ENCODE peak calls at places on chromosome 20, in nine cellular contexts. B, G, K, H, U, N, T, Q and A are unnamed samples.

GRCh38 chr20:22438926-22439325 is 145.4 kb downstream of the FOXA2 start:
- DNase-seq in B (no peak), G (no peak), K (no peak), H (peak; percentile 4), U (no peak), N (peak; percentile 51), T (no peak), Q (no peak), A (no peak)

GRCh38 chr20:25495189-25495824 is 87.8 kb downstream of the GINS1 start:
- DNase-seq in B (no peak), G (no peak), K (no peak), H (no peak), U (no peak), N (no peak), T (no peak), Q (peak; percentile 60), A (no peak)

GRCh38 chr20:13492001-13492480 is 146.7 kb downstream of the TASP1 start:
- DNase-seq in B (peak; percentile 85), G (peak; percentile 56), K (peak; percentile 19), H (no peak), U (no peak), N (peak; percentile 31), T (no peak), Q (no peak), A (no peak)

GRCh38 chr20:36355469-36356171 is 49.5 kb downstream of the DLGAP4 start:
- DNase-seq in B (no peak), G (no peak), K (no peak), H (peak; percentile 18), U (no peak), N (peak; percentile 38), T (no peak), Q (no peak), A (no peak)

GRCh38 chr20:6663751-6664388 is 103.6 kb upstream of the BMP2 start:
- DNase-seq in B (no peak), G (no peak), K (no peak), H (no peak), U (no peak), N (no peak), T (no peak), Q (no peak), A (no peak)

GRCh38 chr20:53224851-53225250 is 252.7 kb downstream of the TSHZ2 start:
- DNase-seq in B (no peak), G (no peak), K (no peak), H (no peak), U (no peak), N (no peak), T (no peak), Q (no peak), A (no peak)

GRCh38 chr20:61253264-61253639 is 1.2 kb downstream of the CDH4 start:
- DNase-seq in B (no peak), G (no peak), K (no peak), H (no peak), U (peak; percentile 65), N (peak; percentile 45), T (no peak), Q (peak; percentile 78), A (no peak)

GRCh38 chr20:43926691-43927090 is 12.0 kb downstream of the TOX2 start:
- DNase-seq in B (no peak), G (no peak), K (no peak), H (no peak), U (no peak), N (no peak), T (no peak), Q (no peak), A (no peak)

GRCh38 chr20:62258499-62259293 is 20.4 kb downstream of the OSBPL2 start:
- DNase-seq in B (no peak), G (peak; percentile 26), K (peak; percentile 42), H (no peak), U (no peak), N (no peak), T (peak; percentile 48), Q (no peak), A (peak; percentile 86)

GRCh38 chr20:460707-461106 is 1.6 kb downstream of the TBC1D20 start:
- DNase-seq in B (peak; percentile 37), G (peak; percentile 48), K (no peak), H (no peak), U (no peak), N (no peak), T (no peak), Q (no peak), A (peak; percentile 64)

DNA sequence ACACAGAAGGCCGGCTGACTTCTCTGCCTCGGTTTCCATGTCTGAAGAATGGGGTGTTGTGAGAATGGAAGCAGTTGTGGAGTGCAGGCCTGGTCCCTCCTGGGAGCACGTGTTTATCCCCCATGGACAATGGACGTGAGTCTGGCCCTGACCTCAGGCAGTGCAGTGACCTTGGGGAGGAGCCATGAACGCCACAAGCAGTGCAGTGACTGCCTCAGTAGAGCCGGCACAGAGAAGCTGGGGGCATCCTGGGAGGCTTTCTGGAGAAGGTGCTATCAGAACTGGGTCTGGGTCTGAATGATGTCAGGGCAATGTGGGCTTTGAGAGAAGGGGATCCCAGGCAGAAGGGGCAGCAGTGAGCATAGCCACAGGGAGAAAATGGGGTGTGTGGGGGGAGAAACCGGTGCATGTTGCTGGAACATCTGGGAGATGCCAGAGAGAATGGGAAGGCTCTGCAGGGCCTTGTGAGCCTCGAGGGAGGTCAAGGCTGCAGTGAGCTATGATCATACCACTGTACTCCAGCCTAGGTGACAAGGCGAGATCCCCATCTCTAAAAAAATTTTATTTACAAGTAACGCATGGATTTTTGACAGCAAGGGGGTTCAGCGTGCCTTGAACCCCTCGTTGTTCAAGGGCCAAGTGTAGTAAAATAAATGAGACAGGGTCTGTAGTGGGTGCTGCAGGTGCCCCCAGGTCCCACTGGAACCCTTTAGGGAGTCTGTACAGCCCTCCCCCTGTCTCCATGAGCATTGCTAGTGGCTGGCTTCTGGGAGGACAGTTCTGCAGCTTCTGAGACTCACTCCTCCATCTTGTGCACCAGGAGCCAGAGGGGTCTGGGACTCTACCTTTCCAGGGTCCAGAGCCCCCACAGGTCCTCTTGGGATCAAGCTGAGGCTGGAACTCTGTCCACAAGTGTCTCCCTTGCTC is 27.0 kb upstream of the ZBP1 start:
- DNase-seq in B (no peak), G (no peak), K (no peak), H (no peak), U (no peak), N (no peak), T (no peak), Q (no peak), A (no peak)
- TF ChIP-seq POLR2A in B (no peak), G (no peak), K (no peak), H (no peak), U (no peak), N (no peak), T (no peak), Q (no peak), A (no peak)

GRCh38 chr20:49682798-49683197 is 30.9 kb downstream of the B4GALT5 start:
- DNase-seq in B (no peak), G (no peak), K (no peak), H (no peak), U (no peak), N (no peak), T (no peak), Q (no peak), A (no peak)

GRCh38 chr20:49682278-49682677 is 31.4 kb downstream of the B4GALT5 start:
- DNase-seq in B (no peak), G (no peak), K (no peak), H (no peak), U (no peak), N (no peak), T (no peak), Q (no peak), A (no peak)

GRCh38 chr20:49685161-49685601 is 28.5 kb downstream of the B4GALT5 start:
- DNase-seq in B (no peak), G (no peak), K (peak; percentile 36), H (no peak), U (no peak), N (no peak), T (no peak), Q (no peak), A (no peak)

GRCh38 chr20:49685809-49686208 is 27.9 kb downstream of the B4GALT5 start:
- DNase-seq in B (no peak), G (no peak), K (no peak), H (no peak), U (no peak), N (no peak), T (no peak), Q (no peak), A (no peak)

DNA sequence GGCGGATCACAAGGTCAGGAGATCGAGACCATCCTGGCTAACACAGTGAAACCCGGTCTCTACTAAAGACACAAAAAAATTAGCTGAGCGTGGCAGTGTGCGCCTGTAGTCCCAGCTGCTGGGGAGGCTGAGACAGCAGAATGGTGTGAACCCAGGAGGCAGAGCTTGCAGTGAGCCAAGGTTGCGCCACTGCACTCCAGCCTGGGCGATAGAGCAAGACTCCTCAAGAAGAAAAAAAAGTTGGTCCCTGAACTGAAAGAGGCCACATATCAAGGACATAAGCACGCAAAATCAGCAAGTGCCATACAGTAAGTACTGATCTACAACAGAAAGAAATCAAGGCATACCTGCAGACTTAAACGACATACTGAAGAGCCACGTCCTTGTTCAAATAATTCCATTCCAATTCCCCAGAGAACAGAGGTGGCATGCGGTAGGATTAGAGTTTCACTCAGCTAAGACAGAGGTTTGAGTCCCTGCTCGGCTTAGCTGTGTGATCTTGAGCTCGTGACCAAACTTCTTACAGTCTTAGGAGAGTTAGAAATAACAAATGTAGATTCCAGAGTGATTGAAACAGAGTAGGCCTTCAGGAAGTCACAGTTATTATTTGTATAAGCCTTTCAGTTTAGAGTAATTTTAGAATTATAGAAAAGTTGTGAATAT is 29.2 kb downstream of the B4GALT5 start:
- DNase-seq in B (no peak), G (no peak), K (no peak), H (no peak), U (no peak), N (no peak), T (no peak), Q (no peak), A (no peak)
- H3K4me1 ChIP-seq in B (no peaks in the 10 kb centered on the region), G (peaks cover 84% of the 10 kb centered on the region), K (no peaks in the 10 kb centered on the region), H (peaks cover 86% of the 10 kb centered on the region), U (no peaks in the 10 kb centered on the region), N (peaks cover 100% of the 10 kb centered on the region), T (peaks cover 10% of the 10 kb centered on the region), Q (peaks cover 77% of the 10 kb centered on the region), A (peaks cover 84% of the 10 kb centered on the region)

DNA sequence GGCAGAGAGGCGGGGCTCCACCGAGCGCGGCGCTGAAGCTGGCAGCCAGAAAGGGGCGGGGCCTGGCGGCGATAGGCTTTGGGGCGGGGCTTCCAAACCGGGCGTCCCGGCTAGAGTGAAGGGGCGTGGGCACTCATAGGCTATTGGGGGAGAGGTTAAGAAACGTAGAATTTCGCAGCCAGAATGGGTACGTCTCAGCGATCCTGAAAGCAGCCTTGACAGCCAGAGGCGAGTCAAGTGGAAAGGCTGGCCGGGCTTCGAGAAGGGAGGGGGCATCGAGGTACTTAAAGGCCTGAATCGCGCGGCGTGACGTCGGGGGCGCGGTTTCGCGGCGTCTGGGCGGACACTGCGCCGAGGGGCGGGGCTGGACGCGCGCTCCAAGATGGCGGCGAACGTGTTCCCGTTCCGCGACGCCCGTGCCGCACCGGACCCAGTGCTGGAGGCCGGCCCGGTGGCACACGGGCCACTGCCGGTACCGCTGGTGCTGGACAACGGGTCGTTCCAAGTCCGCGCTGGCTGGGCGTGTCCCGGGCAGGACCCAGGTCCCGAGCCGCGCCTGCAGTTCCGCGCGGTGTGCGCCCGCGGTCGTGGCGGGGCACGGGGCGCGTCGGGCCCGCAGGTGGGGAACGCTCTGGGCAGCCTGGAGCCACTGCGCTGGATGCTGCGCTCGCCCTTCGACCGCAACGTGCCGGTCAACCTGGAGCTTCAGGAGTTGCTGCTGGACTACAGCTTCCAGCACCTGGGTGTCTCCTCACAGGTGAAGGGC is at the start of gene ACTR5:
- DNase-seq in B (peak; percentile 83), G (peak; percentile 88), K (peak; percentile 96), H (peak; percentile 74), U (peak; percentile 99), N (peak; percentile 90), T (peak; percentile 97), Q (peak; percentile 99), A (peak; percentile 87)
- TF ChIP-seq POLR2A in B (no peak), G (no peak), K (peak; percentile 64), H (peak; percentile 35), U (peak; percentile 78), N (peak; percentile 98), T (peak; percentile 36), Q (peak; percentile 65), A (peak; percentile 35)

GRCh38 chr20:48772183-48772976 is 55.4 kb downstream of the PREX1 start:
- DNase-seq in B (no peak), G (peak; percentile 51), K (no peak), H (no peak), U (no peak), N (no peak), T (no peak), Q (peak; percentile 56), A (peak; percentile 22)
- H3K4me1 ChIP-seq in B (no peaks in the 10 kb centered on the region), G (peaks cover 55% of the 10 kb centered on the region), K (no peaks in the 10 kb centered on the region), H (no peaks in the 10 kb centered on the region), U (peaks cover 2% of the 10 kb centered on the region), N (no peaks in the 10 kb centered on the region), T (peaks cover 2% of the 10 kb centered on the region), Q (peaks cover 61% of the 10 kb centered on the region), A (no peaks in the 10 kb centered on the region)